ENCODE peak calls at places on chromosomes 4 and X, in nine cellular contexts. K is kidney epithelial cell; O is ELR; W is ACHN; F is stimulated activated CD4-positive, alpha-beta T cell treated with anti-CD3 and anti-CD28 coated beads, Interleukin-15, amount 100 ng/mL, for 1 hour; M is hepatic stellate cell; A is NCI-H1105; R is ecto neural progenitor cell; I is GM12892. T is an unnamed sample.

GRCh38 chrX:106987488-106987887 is 12.5 kb downstream of the MORC4 start:
- DNase-seq in K (no peak), O (no peak), W (no peak), F (no peak), M (no peak), A (no peak), R (no peak), I (no peak), T (no peak)

GRCh38 chr4:174544496-174544895 is 22.2 kb upstream of the HPGD start:
- DNase-seq in K (no peak), O (no peak), W (no peak), F (no peak), M (no peak), A (no peak), R (no peak), I (no peak), T (no peak)

GRCh38 chrX:31038585-31039326 is 33.1 kb downstream of the FTHL17 start:
- DNase-seq in K (no peak), O (peak), W (peak), F (no peak), M (peak), A (no peak), R (no peak), I (no peak), T (peak)

GRCh38 chr4:40750461-40751258 is 905 bp downstream of the NSUN7 start:
- DNase-seq in K (no peak), O (peak), W (peak), F (no peak), M (no peak), A (no peak), R (peak), I (no peak), T (no peak)

GRCh38 chr4:67327245-67327860 is 217.9 kb downstream of the CENPC start:
- DNase-seq in K (peak), O (peak), W (peak), F (peak), M (peak), A (peak), R (peak), I (peak), T (peak)

GRCh38 chr4:128353791-128354190 is 66.2 kb upstream of the PGRMC2 start:
- DNase-seq in K (no peak), O (peak), W (no peak), F (no peak), M (no peak), A (no peak), R (no peak), I (no peak), T (no peak)

GRCh38 chr4:121900132-121900983 is 30.1 kb upstream of the BBS7 start:
- DNase-seq in K (peak), O (peak), W (peak), F (no peak), M (peak), A (no peak), R (peak), I (no peak), T (peak)

GRCh38 chrX:23435108-23435507 is 100.5 kb downstream of the PTCHD1 start:
- DNase-seq in K (no peak), O (no peak), W (no peak), F (no peak), M (no peak), A (no peak), R (no peak), I (no peak), T (no peak)

GRCh38 chr4:126269106-126269505 is 954.4 kb downstream of the FAT4 start:
- DNase-seq in K (no peak), O (no peak), W (no peak), F (no peak), M (no peak), A (no peak), R (no peak), I (no peak), T (no peak)

GRCh38 chr4:86831262-86832090 is 17.7 kb downstream of the SLC10A6 start:
- DNase-seq in K (peak), O (peak), W (no peak), F (no peak), M (peak), A (no peak), R (no peak), I (no peak), T (peak)

GRCh38 chr4:28360681-28361080 is 1500.0 kb downstream of the STIM2 start:
- DNase-seq in K (no peak), O (no peak), W (no peak), F (no peak), M (no peak), A (no peak), R (no peak), I (no peak), T (no peak)

GRCh38 chr4:161696957-161697356 is 466.8 kb downstream of the FSTL5 start:
- DNase-seq in K (no peak), O (peak), W (no peak), F (no peak), M (no peak), A (no peak), R (no peak), I (no peak), T (no peak)

GRCh38 chrX:11770320-11770719 is 12.3 kb downstream of the MSL3 start:
- DNase-seq in K (no peak), O (peak), W (peak), F (no peak), M (peak), A (no peak), R (no peak), I (peak), T (no peak)

GRCh38 chr4:98568896-98569663 is 89.3 kb downstream of the TSPAN5 start:
- DNase-seq in K (no peak), O (no peak), W (no peak), F (no peak), M (no peak), A (no peak), R (no peak), I (no peak), T (no peak)

GRCh38 chr4:121597346-121597934 is 99.3 kb downstream of the ANXA5 start:
- DNase-seq in K (peak), O (peak), W (peak), F (no peak), M (no peak), A (no peak), R (no peak), I (no peak), T (no peak)

GRCh38 chr4:3189459-3189858 is 59.5 kb upstream of the MSANTD1 start:
- DNase-seq in K (no peak), O (no peak), W (no peak), F (no peak), M (no peak), A (no peak), R (no peak), I (no peak), T (no peak)

GRCh38 chrX:1493877-1494510 is 41.3 kb upstream of the ASMTL start:
- DNase-seq in K (no peak), O (peak), W (no peak), F (no peak), M (no peak), A (no peak), R (peak), I (no peak), T (no peak)

GRCh38 chr4:134490863-134491262 is 289.3 kb upstream of the PABPC4L start:
- DNase-seq in K (no peak), O (no peak), W (no peak), F (no peak), M (no peak), A (no peak), R (no peak), I (no peak), T (no peak)

GRCh38 chr4:93827272-93827947 is 1.1 kb upstream of the ATOH1 start:
- DNase-seq in K (no peak), O (no peak), W (no peak), F (no peak), M (no peak), A (no peak), R (peak), I (no peak), T (no peak)

GRCh38 chr4:174222266-174222872 is 61.1 kb downstream of the FBXO8 start:
- DNase-seq in K (no peak), O (peak), W (peak), F (no peak), M (no peak), A (no peak), R (no peak), I (no peak), T (no peak)

GRCh38 chrX:119399772-119400101 is 601 bp downstream of the SLC25A43 start:
- DNase-seq in K (no peak), O (peak), W (no peak), F (no peak), M (peak), A (no peak), R (no peak), I (no peak), T (no peak)

GRCh38 chr4:8151165-8151650 is 7.4 kb downstream of the ABLIM2 start:
- DNase-seq in K (no peak), O (no peak), W (no peak), F (no peak), M (no peak), A (no peak), R (no peak), I (no peak), T (no peak)

GRCh38 chrX:103792916-103793540 is 16.4 kb downstream of the PLP1 start:
- DNase-seq in K (no peak), O (peak), W (peak), F (no peak), M (peak), A (no peak), R (no peak), I (no peak), T (peak)

T was measured in amniotic stem cell.